ENCODE peak calls at places on chromosomes 7 and 10, in seven cellular contexts. One of them, this sample, is unnamed.

GRCh38 chr7:23712368-23713284 is 2.6 kb downstream of the STK31 start:
- DNase-seq in PC-9: peak
- DNase-seq in HEK293T: peak
- DNase-seq in NCI-H345: peak
- DNase-seq in colonic mucosa: no peak
- DNase-seq in GM04504: peak
- DNase-seq in HCEC 1CT: peak
- DNase-seq in this sample: no peak

GRCh38 chr7:4824120-4824775 is 37.6 kb downstream of the PAPOLB start:
- DNase-seq in PC-9: no peak
- DNase-seq in HEK293T: no peak
- DNase-seq in NCI-H345: no peak
- DNase-seq in colonic mucosa: no peak
- DNase-seq in GM04504: no peak
- DNase-seq in HCEC 1CT: no peak
- DNase-seq in this sample: no peak

GRCh38 chr7:2255145-2256139 is 13.4 kb downstream of the NUDT1 start:
- DNase-seq in PC-9: peak
- DNase-seq in HEK293T: no peak
- DNase-seq in NCI-H345: no peak
- DNase-seq in colonic mucosa: no peak
- DNase-seq in GM04504: no peak
- DNase-seq in HCEC 1CT: no peak
- DNase-seq in this sample: no peak

GRCh38 chr10:84217746-84218145 is 7.6 kb downstream of the LRIT2 start:
- DNase-seq in PC-9: no peak
- DNase-seq in HEK293T: no peak
- DNase-seq in NCI-H345: no peak
- DNase-seq in colonic mucosa: no peak
- DNase-seq in GM04504: no peak
- DNase-seq in HCEC 1CT: no peak
- DNase-seq in this sample: no peak

GRCh38 chr10:108653466-108653865 is 1269.8 kb downstream of the XPNPEP1 start:
- DNase-seq in PC-9: no peak
- DNase-seq in HEK293T: no peak
- DNase-seq in NCI-H345: no peak
- DNase-seq in colonic mucosa: no peak
- DNase-seq in GM04504: peak
- DNase-seq in HCEC 1CT: peak
- DNase-seq in this sample: no peak

GRCh38 chr10:88289342-88289741 is 293.8 kb downstream of the RNLS start:
- DNase-seq in PC-9: no peak
- DNase-seq in HEK293T: no peak
- DNase-seq in NCI-H345: no peak
- DNase-seq in colonic mucosa: no peak
- DNase-seq in GM04504: no peak
- DNase-seq in HCEC 1CT: peak
- DNase-seq in this sample: no peak

GRCh38 chr7:91630581-91631370 is 249.7 kb downstream of the MTERF1 start:
- DNase-seq in PC-9: no peak
- DNase-seq in HEK293T: no peak
- DNase-seq in NCI-H345: no peak
- DNase-seq in colonic mucosa: no peak
- DNase-seq in GM04504: no peak
- DNase-seq in HCEC 1CT: no peak
- DNase-seq in this sample: no peak

GRCh38 chr10:133464582-133465031 is 10.9 kb downstream of the SCART1 start:
- DNase-seq in PC-9: no peak
- DNase-seq in HEK293T: no peak
- DNase-seq in NCI-H345: no peak
- DNase-seq in colonic mucosa: peak
- DNase-seq in GM04504: no peak
- DNase-seq in HCEC 1CT: no peak
- DNase-seq in this sample: peak

GRCh38 chr10:46518028-46518725 is 38.3 kb downstream of the GPRIN2 start:
- DNase-seq in PC-9: no peak
- DNase-seq in HEK293T: no peak
- DNase-seq in NCI-H345: no peak
- DNase-seq in colonic mucosa: peak
- DNase-seq in GM04504: no peak
- DNase-seq in HCEC 1CT: no peak
- DNase-seq in this sample: peak

GRCh38 chr10:63720689-63721088 is 199.5 kb downstream of the REEP3 start:
- DNase-seq in PC-9: no peak
- DNase-seq in HEK293T: no peak
- DNase-seq in NCI-H345: no peak
- DNase-seq in colonic mucosa: no peak
- DNase-seq in GM04504: no peak
- DNase-seq in HCEC 1CT: no peak
- DNase-seq in this sample: no peak